ENCODE peak calls at places on chromosomes 11 and 22, in ten cellular contexts. One of them, this sample, is unnamed.

GRCh38 chr22:37017356-37017755 is 1.9 kb downstream of the TST start:
- DNase-seq in A549: no peak
- DNase-seq in RPMI8226: no peak
- DNase-seq in GM03348: no peak
- DNase-seq in T-helper 9 cell: no peak
- DNase-seq in NCI-H2171: no peak
- DNase-seq in ELR: no peak
- DNase-seq in COR-L47: no peak
- DNase-seq in GM20000: no peak
- DNase-seq in SJSA1: no peak
- DNase-seq in this sample: no peak

GRCh38 chr11:117859713-117860112 is 16.7 kb downstream of the FXYD6 start:
- DNase-seq in ELR: no peak
- DNase-seq in GM03348: no peak
- DNase-seq in SJSA1: no peak
- DNase-seq in GM20000: no peak
- DNase-seq in A549: no peak
- DNase-seq in NCI-H2171: no peak
- DNase-seq in COR-L47: no peak
- DNase-seq in T-helper 9 cell: no peak
- DNase-seq in RPMI8226: no peak
- DNase-seq in this sample: no peak

GRCh38 chr11:43576834-43577521 is 103.6 kb upstream of the HSD17B12 start:
- DNase-seq in GM03348: peak
- DNase-seq in COR-L47: no peak
- DNase-seq in ELR: peak
- DNase-seq in RPMI8226: peak
- DNase-seq in SJSA1: peak
- DNase-seq in T-helper 9 cell: no peak
- DNase-seq in NCI-H2171: no peak
- DNase-seq in GM20000: peak
- DNase-seq in A549: peak
- DNase-seq in this sample: no peak

GRCh38 chr11:36066891-36067290 is 123.0 kb downstream of the LDLRAD3 start:
- DNase-seq in A549: no peak
- DNase-seq in GM20000: no peak
- DNase-seq in SJSA1: no peak
- DNase-seq in COR-L47: no peak
- DNase-seq in ELR: no peak
- DNase-seq in T-helper 9 cell: no peak
- DNase-seq in RPMI8226: no peak
- DNase-seq in NCI-H2171: no peak
- DNase-seq in GM03348: no peak
- DNase-seq in this sample: no peak

GRCh38 chr11:121310908-121311307 is 18.3 kb downstream of the SC5D start:
- DNase-seq in GM20000: no peak
- DNase-seq in RPMI8226: no peak
- DNase-seq in COR-L47: no peak
- DNase-seq in SJSA1: no peak
- DNase-seq in NCI-H2171: no peak
- DNase-seq in A549: no peak
- DNase-seq in GM03348: no peak
- DNase-seq in T-helper 9 cell: no peak
- DNase-seq in ELR: no peak
- DNase-seq in this sample: peak

GRCh38 chr11:74783241-74783871 is 34.7 kb downstream of the RNF169 start:
- DNase-seq in A549: peak
- DNase-seq in GM03348: peak
- DNase-seq in GM20000: no peak
- DNase-seq in T-helper 9 cell: no peak
- DNase-seq in SJSA1: no peak
- DNase-seq in RPMI8226: peak
- DNase-seq in NCI-H2171: no peak
- DNase-seq in COR-L47: no peak
- DNase-seq in ELR: peak
- DNase-seq in this sample: peak

GRCh38 chr11:71120346-71120963 is 131.9 kb downstream of the SHANK2 start:
- DNase-seq in SJSA1: no peak
- DNase-seq in ELR: peak
- DNase-seq in NCI-H2171: no peak
- DNase-seq in T-helper 9 cell: no peak
- DNase-seq in GM03348: no peak
- DNase-seq in A549: peak
- DNase-seq in COR-L47: peak
- DNase-seq in RPMI8226: no peak
- DNase-seq in GM20000: no peak
- DNase-seq in this sample: peak

GRCh38 chr11:122851366-122852011 is 13.2 kb downstream of the CRTAM start:
- DNase-seq in A549: no peak
- DNase-seq in GM03348: no peak
- DNase-seq in NCI-H2171: no peak
- DNase-seq in ELR: no peak
- DNase-seq in SJSA1: no peak
- DNase-seq in COR-L47: no peak
- DNase-seq in T-helper 9 cell: no peak
- DNase-seq in RPMI8226: no peak
- DNase-seq in GM20000: no peak
- DNase-seq in this sample: no peak

GRCh38 chr22:31134688-31135087 is 5.6 kb downstream of the PLA2G3 start:
- DNase-seq in RPMI8226: no peak
- DNase-seq in NCI-H2171: no peak
- DNase-seq in T-helper 9 cell: no peak
- DNase-seq in ELR: no peak
- DNase-seq in GM03348: no peak
- DNase-seq in SJSA1: no peak
- DNase-seq in GM20000: no peak
- DNase-seq in A549: no peak
- DNase-seq in COR-L47: no peak
- DNase-seq in this sample: peak

This sample was measured in kidney tubule cell.